ENCODE peak calls at places on chromosomes 7 and 10, in six cellular contexts. One of them, this sample, is unnamed.

GRCh38 chr7:75536940-75537538 is 44.9 kb downstream of the SPDYE5 start:
- DNase-seq in spleen: no peak
- DNase-seq in neuronal stem cell: no peak
- DNase-seq in uterus: no peak
- DNase-seq in naive thymus-derived CD4-positive, alpha-beta T cell: no peak
- DNase-seq in substantia nigra: no peak
- DNase-seq in this sample: no peak

GRCh38 chr10:3530346-3531096 is 254.5 kb downstream of the KLF6 start:
- DNase-seq in naive thymus-derived CD4-positive, alpha-beta T cell: no peak
- DNase-seq in neuronal stem cell: no peak
- DNase-seq in uterus: no peak
- DNase-seq in substantia nigra: no peak
- DNase-seq in spleen: no peak
- DNase-seq in this sample: no peak

GRCh38 chr7:44124822-44125202 is 1.5 kb upstream of the POLD2 start:
- DNase-seq in substantia nigra: no peak
- DNase-seq in neuronal stem cell: no peak
- DNase-seq in spleen: no peak
- DNase-seq in naive thymus-derived CD4-positive, alpha-beta T cell: no peak
- DNase-seq in uterus: no peak
- DNase-seq in this sample: no peak

GRCh38 chr7:55255501-55256445 is 109.4 kb upstream of the LANCL2 start:
- DNase-seq in neuronal stem cell: peak; percentile 76
- DNase-seq in substantia nigra: peak; percentile 31
- DNase-seq in spleen: peak; percentile 90
- DNase-seq in uterus: peak; percentile 78
- DNase-seq in naive thymus-derived CD4-positive, alpha-beta T cell: peak; percentile 41
- DNase-seq in this sample: peak; percentile 81

GRCh38 chr10:84026821-84027257 is 112.5 kb upstream of the GHITM start:
- DNase-seq in substantia nigra: no peak
- DNase-seq in spleen: no peak
- DNase-seq in naive thymus-derived CD4-positive, alpha-beta T cell: no peak
- DNase-seq in uterus: no peak
- DNase-seq in neuronal stem cell: peak; percentile 52
- DNase-seq in this sample: no peak

GRCh38 chr10:121536271-121536918 is 61.8 kb downstream of the FGFR2 start:
- DNase-seq in spleen: no peak
- DNase-seq in uterus: no peak
- DNase-seq in substantia nigra: no peak
- DNase-seq in naive thymus-derived CD4-positive, alpha-beta T cell: no peak
- DNase-seq in neuronal stem cell: no peak
- DNase-seq in this sample: no peak

GRCh38 chr7:78296689-78297371 is 498.3 kb downstream of the PHTF2 start:
- DNase-seq in substantia nigra: no peak
- DNase-seq in uterus: no peak
- DNase-seq in neuronal stem cell: no peak
- DNase-seq in spleen: no peak
- DNase-seq in naive thymus-derived CD4-positive, alpha-beta T cell: no peak
- DNase-seq in this sample: no peak

GRCh38 chr10:24952146-24952700 is at the start of gene PRTFDC1:
- DNase-seq in substantia nigra: peak; percentile 72
- DNase-seq in spleen: peak; percentile 82
- DNase-seq in uterus: peak; percentile 53
- DNase-seq in neuronal stem cell: peak; percentile 48
- DNase-seq in naive thymus-derived CD4-positive, alpha-beta T cell: peak; percentile 11
- DNase-seq in this sample: peak; percentile 56

GRCh38 chr10:53886325-53887300 is 914.4 kb downstream of the PCDH15 start:
- DNase-seq in naive thymus-derived CD4-positive, alpha-beta T cell: no peak
- DNase-seq in neuronal stem cell: no peak
- DNase-seq in uterus: no peak
- DNase-seq in substantia nigra: no peak
- DNase-seq in spleen: no peak
- DNase-seq in this sample: no peak

GRCh38 chr7:142797342-142797798 is 26.6 kb downstream of the PRSS2 start:
- DNase-seq in neuronal stem cell: no peak
- DNase-seq in uterus: no peak
- DNase-seq in substantia nigra: no peak
- DNase-seq in naive thymus-derived CD4-positive, alpha-beta T cell: no peak
- DNase-seq in spleen: peak; percentile 83
- DNase-seq in this sample: no peak

GRCh38 chr7:142800103-142800502 is 29.3 kb downstream of the PRSS2 start:
- DNase-seq in uterus: no peak
- DNase-seq in substantia nigra: no peak
- DNase-seq in neuronal stem cell: no peak
- DNase-seq in naive thymus-derived CD4-positive, alpha-beta T cell: no peak
- DNase-seq in spleen: no peak
- DNase-seq in this sample: no peak

GRCh38 chr7:142797799-142798377 is 27.1 kb downstream of the PRSS2 start:
- DNase-seq in naive thymus-derived CD4-positive, alpha-beta T cell: no peak
- DNase-seq in spleen: no peak
- DNase-seq in uterus: no peak
- DNase-seq in neuronal stem cell: no peak
- DNase-seq in substantia nigra: no peak
- DNase-seq in this sample: no peak

GRCh38 chr7:142799483-142799882 is 28.7 kb downstream of the PRSS2 start:
- DNase-seq in neuronal stem cell: no peak
- DNase-seq in substantia nigra: no peak
- DNase-seq in uterus: no peak
- DNase-seq in naive thymus-derived CD4-positive, alpha-beta T cell: no peak
- DNase-seq in spleen: no peak
- DNase-seq in this sample: no peak

DNA sequence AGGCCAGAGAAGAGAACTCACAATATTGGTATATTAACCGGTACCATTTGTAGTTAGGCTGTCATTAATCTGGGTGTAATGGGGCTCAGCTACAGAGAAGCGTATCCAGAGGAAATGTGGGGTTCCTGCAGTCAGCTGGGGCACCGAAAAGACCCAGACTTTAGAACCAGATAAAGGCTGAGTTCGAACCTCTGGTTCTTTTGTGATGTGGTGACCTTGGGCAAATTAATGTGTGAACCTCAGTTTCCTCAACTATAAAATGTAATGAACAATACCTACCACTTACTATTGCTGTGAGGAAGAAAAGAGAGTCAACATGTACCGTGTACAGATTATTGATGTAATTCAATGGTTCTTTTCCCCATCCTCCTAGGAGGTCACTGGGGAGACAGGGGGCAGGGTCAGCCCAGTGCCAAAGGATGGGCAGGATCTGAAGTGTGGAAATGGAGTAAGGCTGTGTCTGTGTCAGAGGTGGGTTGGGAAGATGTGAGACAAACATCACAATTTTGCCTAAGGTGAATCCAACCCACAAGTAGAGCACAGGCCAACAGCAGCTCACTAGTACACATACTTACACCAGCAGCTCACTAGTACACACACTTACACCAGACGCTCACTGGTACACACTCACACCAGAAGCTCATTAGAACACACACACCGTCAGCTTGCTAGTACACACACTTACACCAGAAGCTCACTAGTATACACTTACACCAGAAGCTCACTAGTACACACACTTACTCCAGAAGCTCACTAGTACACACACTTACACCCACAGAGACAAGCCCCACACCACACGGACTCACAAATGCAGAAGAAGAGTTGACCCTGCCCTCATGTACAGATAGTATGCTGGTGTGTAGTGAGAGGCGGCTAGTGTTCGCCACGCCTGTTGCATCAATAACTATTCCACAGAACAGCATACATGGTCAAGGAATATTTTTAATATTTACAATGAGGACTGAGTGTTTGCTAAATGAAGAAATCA is 28.0 kb downstream of the PRSS2 start:
- DNase-seq in uterus: no peak
- DNase-seq in naive thymus-derived CD4-positive, alpha-beta T cell: no peak
- DNase-seq in substantia nigra: no peak
- DNase-seq in neuronal stem cell: no peak
- DNase-seq in spleen: no peak
- DNase-seq in this sample: no peak
- H3K27ac ChIP-seq in uterus: no peak overlapping the region
- H3K27ac ChIP-seq in naive thymus-derived CD4-positive, alpha-beta T cell: peak overlapping the region; percentile 98
- H3K27ac ChIP-seq in substantia nigra: no peak overlapping the region
- H3K27ac ChIP-seq in neuronal stem cell: no peak overlapping the region
- H3K27ac ChIP-seq in spleen: peak overlapping the region; percentile 94
- H3K27ac ChIP-seq in this sample: no peak overlapping the region

DNA sequence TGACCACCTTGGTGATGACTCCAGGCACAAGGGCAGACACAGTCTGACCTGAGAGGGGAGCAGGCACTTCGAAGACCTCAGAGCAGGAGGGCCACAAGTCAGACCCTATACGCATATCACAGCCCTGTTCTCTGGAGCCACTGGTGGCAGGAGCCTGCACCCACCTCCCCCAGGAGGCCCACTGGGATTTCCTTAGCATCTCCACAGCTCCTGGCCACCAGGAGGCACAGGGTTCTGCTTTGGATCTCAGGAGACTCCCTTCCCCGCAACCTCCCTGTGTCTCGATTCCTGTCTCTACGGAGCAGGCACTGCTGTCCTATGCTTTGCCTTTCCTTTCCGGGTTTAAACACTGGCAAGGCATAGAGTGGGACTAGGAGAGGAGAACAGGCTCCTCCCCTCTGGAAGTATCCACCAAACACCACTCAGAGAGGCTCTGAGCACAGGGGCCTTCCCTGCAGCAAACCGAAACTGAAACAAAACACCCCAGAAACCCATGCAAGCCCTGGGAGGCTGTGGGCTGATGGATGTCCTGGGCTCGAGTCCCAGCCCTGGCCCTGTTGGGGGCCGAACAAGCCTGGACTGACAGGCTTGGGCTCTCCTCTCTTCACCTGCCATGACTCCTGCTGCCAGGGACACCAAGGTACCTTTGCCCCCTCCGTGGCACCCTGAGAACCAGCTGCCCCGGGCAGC is 166.3 kb downstream of the NEURL1 start:
- DNase-seq in uterus: peak; percentile 82
- DNase-seq in neuronal stem cell: no peak
- DNase-seq in naive thymus-derived CD4-positive, alpha-beta T cell: peak; percentile 48
- DNase-seq in substantia nigra: no peak
- DNase-seq in spleen: peak; percentile 86
- DNase-seq in this sample: peak; percentile 59
- H3K27ac ChIP-seq in uterus: peak overlapping the region; percentile 97
- H3K27ac ChIP-seq in neuronal stem cell: peak overlapping the region; percentile 27
- H3K27ac ChIP-seq in naive thymus-derived CD4-positive, alpha-beta T cell: peak overlapping the region; percentile 92
- H3K27ac ChIP-seq in substantia nigra: peak overlapping the region; percentile 76
- H3K27ac ChIP-seq in spleen: peak overlapping the region; percentile 76
- H3K27ac ChIP-seq in this sample: peak overlapping the region; percentile 92

GRCh38 chr7:61111-61510 is 131.3 kb upstream of the FAM20C start:
- DNase-seq in neuronal stem cell: no peak
- DNase-seq in substantia nigra: no peak
- DNase-seq in naive thymus-derived CD4-positive, alpha-beta T cell: no peak
- DNase-seq in spleen: peak; percentile 76
- DNase-seq in uterus: no peak
- DNase-seq in this sample: no peak
- H3K27ac ChIP-seq in neuronal stem cell: no peak overlapping the region
- H3K27ac ChIP-seq in substantia nigra: no peak overlapping the region
- H3K27ac ChIP-seq in naive thymus-derived CD4-positive, alpha-beta T cell: no peak overlapping the region
- H3K27ac ChIP-seq in spleen: no peak overlapping the region
- H3K27ac ChIP-seq in uterus: no peak overlapping the region
- H3K27ac ChIP-seq in this sample: no peak overlapping the region

GRCh38 chr10:28840202-28840601 is 162.9 kb downstream of the BAMBI start:
- DNase-seq in substantia nigra: no peak
- DNase-seq in naive thymus-derived CD4-positive, alpha-beta T cell: no peak
- DNase-seq in spleen: no peak
- DNase-seq in neuronal stem cell: no peak
- DNase-seq in uterus: no peak
- DNase-seq in this sample: no peak
- H3K27ac ChIP-seq in substantia nigra: no peak overlapping the region
- H3K27ac ChIP-seq in naive thymus-derived CD4-positive, alpha-beta T cell: no peak overlapping the region
- H3K27ac ChIP-seq in spleen: no peak overlapping the region
- H3K27ac ChIP-seq in neuronal stem cell: no peak overlapping the region
- H3K27ac ChIP-seq in uterus: peak overlapping the region; percentile 62
- H3K27ac ChIP-seq in this sample: peak overlapping the region; percentile 71

GRCh38 chr10:129760416-129760815 is 203.7 kb downstream of the EBF3 start:
- DNase-seq in substantia nigra: no peak
- DNase-seq in naive thymus-derived CD4-positive, alpha-beta T cell: no peak
- DNase-seq in uterus: no peak
- DNase-seq in spleen: peak; percentile 60
- DNase-seq in neuronal stem cell: no peak
- DNase-seq in this sample: no peak

GRCh38 chr10:129761166-129761565 is 202.9 kb downstream of the EBF3 start:
- DNase-seq in neuronal stem cell: no peak
- DNase-seq in uterus: peak; percentile 3
- DNase-seq in substantia nigra: no peak
- DNase-seq in spleen: peak; percentile 47
- DNase-seq in naive thymus-derived CD4-positive, alpha-beta T cell: no peak
- DNase-seq in this sample: no peak

GRCh38 chr10:129764011-129764900 is 199.8 kb downstream of the EBF3 start:
- DNase-seq in naive thymus-derived CD4-positive, alpha-beta T cell: no peak
- DNase-seq in spleen: peak; percentile 55
- DNase-seq in substantia nigra: no peak
- DNase-seq in uterus: peak; percentile 7
- DNase-seq in neuronal stem cell: no peak
- DNase-seq in this sample: no peak

GRCh38 chr10:129761573-129761972 is 202.5 kb downstream of the EBF3 start:
- DNase-seq in substantia nigra: no peak
- DNase-seq in neuronal stem cell: no peak
- DNase-seq in naive thymus-derived CD4-positive, alpha-beta T cell: no peak
- DNase-seq in uterus: no peak
- DNase-seq in spleen: peak; percentile 48
- DNase-seq in this sample: no peak

DNA sequence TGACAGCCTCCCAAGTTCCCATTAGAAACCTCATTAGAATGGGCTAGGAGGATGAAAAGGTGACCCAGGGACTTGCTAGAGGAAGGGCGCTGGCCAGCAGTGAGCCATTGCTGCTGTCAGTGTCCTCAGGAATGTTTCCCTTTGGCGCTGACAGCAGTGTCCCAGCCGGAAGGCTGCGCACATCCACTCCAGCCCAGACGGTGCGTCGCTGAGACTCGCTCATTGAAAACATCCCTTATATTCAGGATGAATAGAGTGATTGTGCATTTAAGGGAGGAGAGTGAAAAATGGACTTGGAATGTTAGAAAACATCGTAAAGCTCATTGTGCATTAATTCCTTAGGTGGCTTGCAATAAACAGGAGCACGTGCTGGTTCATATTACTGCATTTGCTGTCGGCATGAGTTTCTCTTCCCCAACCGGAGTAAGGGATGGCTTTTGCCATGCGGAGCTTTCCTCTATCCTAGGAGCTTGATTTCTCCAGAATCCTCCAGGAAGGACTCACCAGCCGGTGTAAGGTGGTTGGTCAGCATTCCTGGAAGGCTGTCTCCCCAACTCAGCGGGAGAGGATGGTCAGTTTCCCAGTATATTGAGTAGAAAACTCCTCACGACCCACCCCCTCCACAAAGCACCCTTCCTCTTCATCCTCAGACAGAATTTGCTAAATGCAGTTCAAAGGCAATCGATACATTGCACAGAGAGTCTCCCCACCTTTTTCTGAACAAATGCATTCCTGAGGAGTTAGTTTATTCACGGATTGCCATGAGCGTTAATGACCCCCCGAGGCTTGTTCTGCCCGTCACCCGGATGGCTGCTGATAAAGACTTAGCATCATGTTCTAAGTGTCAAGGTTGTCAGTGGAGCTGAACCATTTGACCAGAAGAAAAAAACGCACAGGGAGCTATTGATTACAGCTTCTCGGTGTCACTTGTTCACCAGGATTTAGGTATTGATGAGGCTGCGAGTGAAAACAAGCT is 201.8 kb downstream of the EBF3 start:
- DNase-seq in substantia nigra: no peak
- DNase-seq in uterus: no peak
- DNase-seq in spleen: peak; percentile 51
- DNase-seq in neuronal stem cell: no peak
- DNase-seq in naive thymus-derived CD4-positive, alpha-beta T cell: no peak
- DNase-seq in this sample: no peak
- H3K27ac ChIP-seq in substantia nigra: no peak overlapping the region
- H3K27ac ChIP-seq in uterus: no peak overlapping the region
- H3K27ac ChIP-seq in spleen: no peak overlapping the region
- H3K27ac ChIP-seq in neuronal stem cell: no peak overlapping the region
- H3K27ac ChIP-seq in naive thymus-derived CD4-positive, alpha-beta T cell: no peak overlapping the region
- H3K27ac ChIP-seq in this sample: no peak overlapping the region

GRCh38 chr7:2355079-2356008 is 717 bp downstream of the EIF3B start:
- DNase-seq in uterus: no peak
- DNase-seq in substantia nigra: no peak
- DNase-seq in neuronal stem cell: no peak
- DNase-seq in naive thymus-derived CD4-positive, alpha-beta T cell: no peak
- DNase-seq in spleen: peak; percentile 91
- DNase-seq in this sample: no peak
- H3K27ac ChIP-seq in uterus: peak overlapping the region; percentile 43
- H3K27ac ChIP-seq in substantia nigra: no peak overlapping the region
- H3K27ac ChIP-seq in neuronal stem cell: no peak overlapping the region
- H3K27ac ChIP-seq in naive thymus-derived CD4-positive, alpha-beta T cell: peak overlapping the region; percentile 97
- H3K27ac ChIP-seq in spleen: peak overlapping the region; percentile 99
- H3K27ac ChIP-seq in this sample: peak overlapping the region; percentile 99

This sample was measured in left ventricle myocardium inferior.